ENCODE peak calls at places on chromosomes 7 and 10, in seven cellular contexts. R, V, D, L, Z, B and I are unnamed samples.

GRCh38 chr7:99362801-99363200 is 11.7 kb upstream of the ARPC1B start:
- DNase-seq in R (peak), V (no peak), D (no peak), L (peak), Z (no peak), B (no peak), I (peak)

GRCh38 chr7:70788276-70788675 is 343.7 kb upstream of the GALNT17 start:
- DNase-seq in R (peak), V (no peak), D (no peak), L (no peak), Z (peak), B (no peak), I (no peak)

GRCh38 chr10:112639291-112639690 is 192.3 kb downstream of the VTI1A start:
- DNase-seq in R (peak), V (no peak), D (no peak), L (no peak), Z (no peak), B (no peak), I (no peak)

GRCh38 chr10:114967071-114967470 is 29.1 kb downstream of the TRUB1 start:
- DNase-seq in R (peak), V (no peak), D (no peak), L (no peak), Z (no peak), B (no peak), I (no peak)

GRCh38 chr7:116665447-116665996 is 6.5 kb upstream of the MET start:
- DNase-seq in R (peak), V (no peak), D (no peak), L (no peak), Z (no peak), B (no peak), I (no peak)

GRCh38 chr10:3616880-3617279 is 168.1 kb downstream of the KLF6 start:
- DNase-seq in R (no peak), V (no peak), D (no peak), L (no peak), Z (no peak), B (no peak), I (no peak)

GRCh38 chr10:124694467-124695195 is 49.5 kb downstream of the FAM53B start:
- DNase-seq in R (no peak), V (no peak), D (no peak), L (no peak), Z (no peak), B (no peak), I (no peak)

GRCh38 chr10:13788701-13789447 is 202.1 kb downstream of the PRPF18 start:
- DNase-seq in R (peak), V (no peak), D (no peak), L (no peak), Z (no peak), B (no peak), I (peak)

GRCh38 chr7:1922071-1922869 is 252.2 kb downstream of the ELFN1 start:
- DNase-seq in R (no peak), V (peak), D (no peak), L (no peak), Z (peak), B (no peak), I (peak)

DNA sequence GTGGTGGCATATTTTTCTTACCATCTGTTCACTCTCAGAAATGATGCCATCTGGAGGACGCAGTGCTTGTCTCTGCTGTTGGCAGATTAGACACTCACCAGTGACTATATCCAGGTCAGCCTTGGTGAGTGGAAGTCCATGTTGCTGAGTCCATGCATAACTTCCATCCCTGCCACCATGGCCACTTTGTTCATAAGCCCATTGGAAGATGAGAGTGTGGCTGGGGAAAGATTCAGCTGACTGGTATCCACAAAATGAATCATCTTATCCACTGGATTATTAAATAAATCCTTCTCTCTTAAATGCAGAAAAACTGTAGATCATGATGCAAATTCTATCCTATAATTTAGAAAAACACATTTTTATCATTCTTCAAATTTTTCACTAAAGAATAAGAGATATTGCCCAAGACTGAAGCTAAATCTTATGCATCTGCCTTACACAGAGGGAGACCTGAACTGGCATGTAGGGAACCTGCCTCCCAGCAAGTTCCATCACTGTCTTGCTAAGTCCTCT is 726.9 kb downstream of the TNS3 start:
- DNase-seq in R (peak), V (no peak), D (peak), L (no peak), Z (no peak), B (no peak), I (peak)
- TF ChIP-seq CTCF in R (no peak), V (no peak), D (no peak), L (no peak), Z (peak), B (no peak), I (peak)

GRCh38 chr7:122350701-122351100 is 46.2 kb upstream of the FEZF1 start:
- DNase-seq in R (no peak), V (no peak), D (no peak), L (no peak), Z (no peak), B (no peak), I (no peak)
- TF ChIP-seq CTCF in R (no peak), V (no peak), D (no peak), L (no peak), Z (no peak), B (no peak), I (no peak)

GRCh38 chr7:38890597-38890996 is 18.4 kb downstream of the VPS41 start:
- DNase-seq in R (no peak), V (no peak), D (no peak), L (no peak), Z (no peak), B (no peak), I (no peak)

GRCh38 chr7:38889079-38889478 is 19.9 kb downstream of the VPS41 start:
- DNase-seq in R (no peak), V (no peak), D (no peak), L (no peak), Z (no peak), B (no peak), I (no peak)

GRCh38 chr7:38893061-38893460 is 15.9 kb downstream of the VPS41 start:
- DNase-seq in R (peak), V (no peak), D (no peak), L (no peak), Z (no peak), B (no peak), I (no peak)

GRCh38 chr7:38886265-38886664 is 22.7 kb downstream of the VPS41 start:
- DNase-seq in R (no peak), V (no peak), D (no peak), L (no peak), Z (no peak), B (no peak), I (no peak)

DNA sequence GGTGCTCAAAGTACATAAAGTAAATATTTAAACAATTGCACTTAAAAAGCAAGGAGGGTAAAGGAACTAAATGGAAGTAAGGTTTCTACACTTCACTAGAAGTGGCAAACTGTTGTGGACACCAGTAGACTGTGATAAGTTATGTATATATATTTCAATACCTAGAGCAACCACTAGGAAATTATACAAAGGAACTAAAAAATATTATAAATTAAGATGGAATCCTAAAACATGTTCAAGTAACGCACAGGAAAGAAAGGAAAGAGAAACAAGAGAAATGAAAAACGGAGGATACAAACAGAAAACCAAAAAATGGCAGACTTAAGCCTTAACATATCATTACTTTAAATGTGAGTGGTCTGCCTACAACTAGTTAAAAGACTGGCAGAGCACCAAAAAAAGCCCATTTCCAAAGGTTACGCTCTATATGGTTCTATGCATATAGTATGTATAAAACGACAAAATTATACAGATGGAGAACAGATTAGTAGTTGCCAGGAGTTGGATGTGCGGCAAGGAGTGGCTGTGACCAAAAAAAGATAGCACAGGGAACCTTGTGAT is 19.0 kb downstream of the VPS41 start:
- DNase-seq in R (no peak), V (no peak), D (no peak), L (no peak), Z (no peak), B (no peak), I (no peak)
- TF ChIP-seq CTCF in R (no peak), V (peak), D (no peak), L (no peak), Z (peak), B (peak), I (peak)

GRCh38 chr7:134645478-134645877 is 1.2 kb upstream of the BPGM start:
- DNase-seq in R (no peak), V (no peak), D (no peak), L (no peak), Z (no peak), B (no peak), I (no peak)

GRCh38 chr7:134648456-134648855 is 1.8 kb downstream of the BPGM start:
- DNase-seq in R (no peak), V (no peak), D (no peak), L (no peak), Z (no peak), B (no peak), I (no peak)

GRCh38 chr7:134649231-134649775 is 2.6 kb downstream of the BPGM start:
- DNase-seq in R (peak), V (no peak), D (no peak), L (no peak), Z (no peak), B (no peak), I (no peak)

GRCh38 chr7:134645935-134646334 is 718 bp upstream of the BPGM start:
- DNase-seq in R (peak), V (no peak), D (no peak), L (no peak), Z (no peak), B (no peak), I (peak)

DNA sequence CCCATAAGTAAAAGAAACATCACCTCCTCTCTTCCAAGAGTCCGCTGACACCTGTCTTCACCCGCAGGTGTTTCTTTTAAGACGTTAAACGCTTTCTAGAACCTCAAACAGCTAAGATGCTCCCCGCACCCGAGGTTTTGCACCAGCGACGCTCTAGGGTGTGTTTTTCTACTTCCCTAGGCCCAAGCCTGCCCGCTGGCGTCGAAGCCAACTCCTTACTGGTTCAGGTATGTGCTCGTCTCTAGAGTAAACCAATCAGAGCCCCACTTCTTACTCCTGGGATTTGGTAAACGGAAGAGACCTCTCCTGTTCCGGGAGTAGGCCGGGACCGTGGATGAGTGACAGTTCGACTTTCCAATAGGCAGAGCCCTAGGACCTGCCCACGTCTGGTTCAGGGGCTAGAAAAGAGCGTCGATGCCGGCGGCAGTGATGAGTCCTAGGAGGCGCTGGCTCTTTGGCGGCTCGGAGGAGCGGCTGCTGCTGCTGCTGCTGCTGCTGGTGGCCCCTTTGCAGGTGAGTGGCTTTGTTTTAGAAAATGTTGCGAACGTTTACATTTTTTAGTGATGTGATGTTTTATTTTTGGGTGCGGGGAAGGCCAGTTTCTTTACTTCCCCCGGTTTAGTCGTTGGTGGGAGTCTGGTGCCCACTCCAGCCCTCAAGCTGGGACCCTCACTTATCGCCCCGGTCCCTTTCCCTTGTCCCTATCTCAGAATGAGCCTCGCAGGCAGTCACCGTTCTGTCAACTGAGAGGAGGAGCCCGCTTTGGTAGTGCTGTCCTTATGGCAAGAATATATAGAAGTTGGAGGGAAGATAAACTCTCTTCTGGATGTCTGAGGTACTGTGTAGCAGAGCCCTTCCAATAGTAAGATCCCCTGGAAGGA is at the start of gene BPGM:
- DNase-seq in R (peak), V (peak), D (peak), L (peak), Z (peak), B (peak), I (peak)
- TF ChIP-seq CTCF in R (no peak), V (peak), D (peak), L (peak), Z (peak), B (no peak), I (no peak)